ENCODE peak calls at places on chromosomes 11 and 22, in five cellular contexts. A, O, N, J and P are unnamed samples.

GRCh38 chr11:103035216-103035615 is 56.7 kb downstream of the DCUN1D5 start:
- DNase-seq in J (no peak), N (no peak), A (no peak), O (no peak), P (no peak)

GRCh38 chr22:35868938-35869337 is 151.3 kb downstream of the APOL5 start:
- DNase-seq in N (no peak), J (no peak), O (no peak), A (no peak), P (no peak)

GRCh38 chr22:43945632-43946390 is 9.4 kb upstream of the SAMM50 start:
- DNase-seq in N (no peak), A (peak; percentile 83), O (peak; percentile 71), J (peak; percentile 60), P (peak; percentile 75)

GRCh38 chr22:36610056-36610455 is 81.1 kb upstream of the EIF3D start:
- DNase-seq in O (no peak), J (no peak), A (no peak), N (no peak), P (no peak)

GRCh38 chr22:30317778-30318177 is 9.0 kb downstream of the TBC1D10A start:
- DNase-seq in N (no peak), O (no peak), A (no peak), J (no peak), P (no peak)

GRCh38 chr11:131944709-131945108 is 574.3 kb downstream of the NTM start:
- DNase-seq in N (no peak), O (no peak), A (no peak), J (no peak), P (no peak)

GRCh38 chr11:31645747-31646146 is 136.2 kb downstream of the ELP4 start:
- DNase-seq in J (peak; percentile 20), O (no peak), N (no peak), A (no peak), P (no peak)

GRCh38 chr11:118610773-118611432 is 3.5 kb downstream of the PHLDB1 start:
- DNase-seq in O (peak; percentile 72), N (no peak), J (peak; percentile 34), A (peak; percentile 98), P (peak; percentile 95)

GRCh38 chr11:93081694-93082093 is 112.2 kb downstream of the MTNR1B start:
- DNase-seq in O (no peak), N (no peak), J (no peak), A (no peak), P (no peak)

GRCh38 chr11:122723576-122723975 is 68.1 kb downstream of the UBASH3B start:
- DNase-seq in A (no peak), O (no peak), J (no peak), N (no peak), P (no peak)

GRCh38 chr11:20059587-20060021 is 100.7 kb downstream of the DBX1 start:
- DNase-seq in J (no peak), A (no peak), N (no peak), O (no peak), P (no peak)

GRCh38 chr22:33314316-33314715 is 256.1 kb upstream of the SYN3 start:
- DNase-seq in N (no peak), J (no peak), O (no peak), A (no peak), P (no peak)

GRCh38 chr11:110720646-110721283 is 8.5 kb upstream of the ARHGAP20 start:
- DNase-seq in N (no peak), J (no peak), O (no peak), A (no peak), P (no peak)
- TF ChIP-seq ATF3 in N (no peak), J (no peak), O (no peak), A (no peak), P (no peak)

GRCh38 chr11:73019448-73019847 is 122.7 kb downstream of the FCHSD2 start:
- DNase-seq in N (no peak), J (peak; percentile 3), A (no peak), O (no peak), P (no peak)

GRCh38 chr11:73024646-73025045 is 117.5 kb downstream of the FCHSD2 start:
- DNase-seq in A (no peak), J (no peak), O (no peak), N (no peak), P (no peak)

GRCh38 chr11:73017024-73017751 is 124.9 kb downstream of the FCHSD2 start:
- DNase-seq in O (no peak), N (no peak), J (no peak), A (no peak), P (no peak)

DNA sequence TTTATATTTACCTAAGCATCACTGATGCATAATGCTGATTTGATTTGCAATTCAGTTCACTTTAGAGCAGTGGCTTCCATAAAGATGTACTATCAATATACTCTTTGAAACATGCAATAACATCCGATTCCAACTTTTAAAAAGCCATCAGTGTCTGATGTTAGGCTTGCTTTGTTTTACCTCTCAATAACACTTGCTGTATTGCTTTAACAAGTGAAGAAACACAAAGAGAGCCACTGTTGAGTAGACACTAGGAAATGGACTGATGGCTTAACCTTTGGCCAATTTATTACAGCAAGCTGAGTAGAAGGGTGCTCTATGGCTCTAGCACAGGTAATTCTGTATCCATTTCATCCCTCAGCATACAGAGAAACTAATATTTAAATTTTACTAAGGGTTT is 122.1 kb downstream of the FCHSD2 start:
- DNase-seq in A (no peak), J (peak; percentile 79), N (no peak), O (no peak), P (no peak)
- TF ChIP-seq CREB1 in A (no peak), J (no peak), N (no peak), O (no peak), P (no peak)

DNA sequence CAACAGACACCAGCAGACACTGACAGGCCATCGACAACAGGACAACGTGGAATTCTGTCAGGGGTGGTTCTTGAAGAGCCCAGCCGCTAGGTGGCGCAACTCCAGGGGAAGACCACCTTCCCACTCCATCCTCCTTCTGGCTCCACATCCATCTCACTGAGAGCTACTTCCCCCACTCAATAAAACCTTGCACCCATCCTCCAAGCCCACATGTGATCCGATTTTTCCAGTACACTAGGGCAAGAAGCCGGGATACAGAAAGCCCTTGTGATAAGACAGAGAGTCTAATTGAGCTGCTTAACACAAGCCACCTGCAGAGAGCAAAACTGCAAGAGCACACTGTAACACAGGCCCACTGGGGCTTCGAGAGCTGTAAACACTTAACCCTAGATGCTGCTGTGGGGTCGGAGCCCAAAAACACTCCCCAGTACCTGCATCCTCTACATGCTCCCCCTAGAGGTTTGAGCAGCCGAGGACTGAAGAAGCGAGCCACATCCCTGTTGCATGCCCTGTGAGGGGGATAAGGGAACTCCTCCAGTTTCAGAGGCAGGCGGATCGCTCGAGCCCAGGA is 11.5 kb upstream of the RAB39A start:
- DNase-seq in J (peak; percentile 19), A (no peak), N (no peak), O (peak; percentile 17), P (peak; percentile 81)
- TF ChIP-seq ATF3 in J (no peak), A (no peak), N (no peak), O (no peak), P (no peak)

GRCh38 chr11:90601261-90601660 is 378.4 kb upstream of the CHORDC1 start:
- DNase-seq in O (no peak), A (no peak), N (no peak), J (no peak), P (no peak)
- TF ChIP-seq CREB1 in O (no peak), A (no peak), N (no peak), J (no peak), P (no peak)

GRCh38 chr11:61918251-61919112 is 1.1 kb upstream of the RAB3IL1 start:
- DNase-seq in O (peak; percentile 9), J (no peak), A (no peak), N (no peak), P (no peak)
- TF ChIP-seq ATF3 in O (no peak), J (no peak), A (no peak), N (no peak), P (no peak)

DNA sequence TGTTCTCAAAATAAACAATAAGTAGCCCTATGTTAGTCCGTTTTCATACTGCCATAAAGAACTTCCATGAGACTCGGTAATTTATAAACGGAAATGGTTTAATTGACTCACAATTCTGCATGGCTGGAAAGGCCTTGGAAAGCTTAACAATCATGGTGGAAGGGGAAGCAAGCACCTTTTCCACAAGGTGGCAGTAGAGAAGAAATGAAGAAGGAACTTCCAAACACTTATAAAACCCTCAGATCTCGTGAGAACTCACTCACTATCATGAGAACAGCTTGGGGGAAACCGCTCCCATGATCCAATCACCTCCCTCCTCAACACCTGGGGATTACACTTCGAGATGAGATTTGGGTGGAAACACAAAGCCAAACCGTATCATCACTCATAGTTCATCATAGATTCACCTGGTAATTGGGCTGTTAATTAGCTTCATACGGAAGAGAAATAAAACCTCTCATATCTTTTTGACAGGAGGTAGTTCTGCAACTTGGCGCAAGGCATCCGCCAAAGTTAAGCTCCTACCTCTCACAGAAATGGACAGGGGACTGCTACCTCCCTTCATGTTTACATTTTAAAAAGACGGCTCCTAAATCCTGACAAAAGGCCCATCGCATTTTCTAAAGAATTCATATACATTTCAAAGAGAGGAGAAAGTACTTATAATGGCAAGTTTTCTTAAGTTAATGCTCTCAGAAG is 49.0 kb downstream of the MUC15 start:
- DNase-seq in J (peak; percentile 32), A (peak; percentile 45), O (no peak), N (no peak), P (peak; percentile 31)
- TF ChIP-seq CREB1 in J (no peak), A (no peak), O (no peak), N (no peak), P (no peak)

GRCh38 chr11:10329356-10329755 is 24.5 kb downstream of the ADM start:
- DNase-seq in A (no peak), J (no peak), N (no peak), O (no peak), P (no peak)
- TF ChIP-seq ATF3 in A (no peak), J (no peak), N (no peak), O (no peak), P (no peak)

GRCh38 chr22:48486163-48486957 is 1341.3 kb downstream of the BRD1 start:
- DNase-seq in O (no peak), N (no peak), A (no peak), J (no peak), P (no peak)
- TF ChIP-seq CREB1 in O (no peak), N (no peak), A (no peak), J (no peak), P (no peak)